ENCODE peak calls at places on chromosome 2, in six cellular contexts. C is HepG2; K is fibroblast of mammary gland; F is GM20000; O is cardiac muscle cell; U is CD4-positive, alpha-beta T cell. Q is an unnamed sample.

GRCh38 chr2:95158891-95159619 is 593 bp downstream of the ZNF514 start:
- DNase-seq in O (peak; percentile 70), K (peak; percentile 29), F (peak; percentile 75), C (peak; percentile 13), U (peak; percentile 13), Q (peak; percentile 62)

GRCh38 chr2:223834431-223834830 is 3.0 kb downstream of the AP1S3 start:
- DNase-seq in F (no peak), K (no peak), U (no peak), O (no peak), C (no peak), Q (no peak)

GRCh38 chr2:195494452-195494851 is 162.6 kb upstream of the SLC39A10 start:
- DNase-seq in U (no peak), C (no peak), O (no peak), F (no peak), K (peak; percentile 68), Q (no peak)

GRCh38 chr2:60961457-60961856 is 56.1 kb upstream of the PEX13 start:
- DNase-seq in O (no peak), K (peak; percentile 71), U (no peak), C (no peak), F (no peak), Q (peak; percentile 7)

GRCh38 chr2:239609583-239610310 is 208.9 kb upstream of the HDAC4 start:
- DNase-seq in K (no peak), O (no peak), U (no peak), F (no peak), C (no peak), Q (no peak)

GRCh38 chr2:168436840-168437239 is 19.2 kb upstream of the CERS6 start:
- DNase-seq in F (no peak), O (no peak), U (no peak), C (no peak), K (no peak), Q (no peak)

GRCh38 chr2:158761626-158762025 is 33.5 kb upstream of the DAPL1 start:
- DNase-seq in C (no peak), O (no peak), F (no peak), K (peak; percentile 84), U (no peak), Q (no peak)

GRCh38 chr2:61538920-61539559 is 884 bp upstream of the XPO1 start:
- DNase-seq in U (peak; percentile 6), C (peak; percentile 54), O (no peak), F (peak; percentile 10), K (peak; percentile 59), Q (peak; percentile 59)

GRCh38 chr2:215493370-215493769 is 57.5 kb upstream of the FN1 start:
- DNase-seq in K (no peak), F (no peak), C (no peak), O (no peak), U (no peak), Q (no peak)

GRCh38 chr2:74708883-74709282 is 54.8 kb downstream of the SEMA4F start:
- DNase-seq in U (no peak), C (peak; percentile 35), K (peak; percentile 73), F (no peak), O (no peak), Q (no peak)

GRCh38 chr2:98875746-98876145 is 60.3 kb downstream of the CRACDL start:
- DNase-seq in F (no peak), K (no peak), U (no peak), O (no peak), C (no peak), Q (no peak)

GRCh38 chr2:55618649-55619055 is 1.2 kb upstream of the PPP4R3B start:
- DNase-seq in K (peak; percentile 60), U (peak; percentile 32), C (peak; percentile 73), O (peak; percentile 54), F (peak; percentile 60), Q (peak; percentile 54)

GRCh38 chr2:220365023-220365422 is 737.6 kb downstream of the SLC4A3 start:
- DNase-seq in C (no peak), K (peak; percentile 70), U (no peak), F (no peak), O (no peak), Q (no peak)

GRCh38 chr2:215619022-215619958 is 183.4 kb upstream of the FN1 start:
- DNase-seq in O (peak; percentile 84), U (no peak), C (peak; percentile 100), K (peak; percentile 86), F (no peak), Q (peak; percentile 52)

GRCh38 chr2:112818094-112818902 is 18.3 kb downstream of the IL1B start:
- DNase-seq in F (no peak), K (no peak), U (no peak), C (peak; percentile 96), O (no peak), Q (peak; percentile 18)

GRCh38 chr2:197969391-197969893 is 165.0 kb downstream of the PLCL1 start:
- DNase-seq in U (no peak), C (no peak), F (no peak), O (peak; percentile 56), K (peak; percentile 87), Q (peak; percentile 6)

GRCh38 chr2:172943563-172943962 is 132.1 kb upstream of the MAP3K20 start:
- DNase-seq in U (no peak), C (no peak), F (no peak), O (no peak), K (no peak), Q (no peak)

GRCh38 chr2:101355561-101356130 is 31.7 kb downstream of the CREG2 start:
- DNase-seq in K (peak; percentile 31), F (no peak), O (no peak), C (no peak), U (no peak), Q (no peak)

DNA sequence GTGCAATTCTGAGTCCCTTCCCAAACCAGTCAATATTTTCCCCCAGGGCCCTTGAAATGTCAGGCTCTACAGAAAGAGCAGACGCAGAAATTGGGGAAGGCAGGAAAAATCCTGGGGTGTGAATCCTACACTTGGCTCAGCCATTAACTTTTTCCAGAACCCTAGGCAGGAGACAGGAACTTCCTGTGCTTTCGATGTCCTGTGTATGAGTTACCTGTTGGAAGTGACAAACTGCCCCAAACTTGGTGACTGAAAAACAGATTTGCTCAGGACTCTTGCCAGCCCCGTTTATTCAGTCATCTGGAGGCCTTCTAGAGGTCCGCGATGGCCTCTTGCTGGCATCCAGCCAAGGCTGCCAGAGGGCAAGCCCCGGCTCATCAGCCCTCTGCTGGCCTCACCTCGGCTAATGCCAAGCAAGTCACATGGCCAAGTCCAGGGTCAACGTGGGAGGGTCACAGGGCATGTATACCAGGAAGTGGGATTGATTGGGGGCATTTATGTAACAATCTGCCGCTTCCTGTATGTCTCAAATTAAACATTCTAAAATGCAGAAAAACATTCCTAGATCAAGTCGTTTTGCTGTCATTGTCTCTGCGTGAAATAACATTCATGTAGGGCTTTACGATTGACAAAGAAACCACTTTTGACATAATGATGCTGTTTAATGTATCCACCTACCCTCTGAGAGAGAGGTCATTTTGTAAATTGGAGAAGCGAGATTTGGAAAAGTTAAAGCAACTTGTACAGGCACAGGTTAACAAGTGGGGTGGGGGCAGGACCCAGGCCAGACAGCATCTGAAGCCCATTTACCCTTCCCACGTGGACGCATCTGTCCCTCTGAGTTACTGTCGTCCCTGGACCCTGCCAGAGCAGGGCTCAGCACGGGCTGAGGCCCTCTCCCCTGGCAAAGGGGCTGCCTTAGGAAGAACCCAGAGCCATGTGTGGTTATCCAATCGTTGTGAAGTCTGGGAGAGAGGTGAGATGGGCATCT is 179.4 kb downstream of the INHBB start:
- DNase-seq in K (no peak), U (no peak), F (no peak), O (peak; percentile 50), C (peak; percentile 92), Q (peak; percentile 55)
- TF ChIP-seq CTCF in K (no peak), U (no peak), F (no peak), O (peak; percentile 3), C (peak; percentile 76), Q (no peak)

DNA sequence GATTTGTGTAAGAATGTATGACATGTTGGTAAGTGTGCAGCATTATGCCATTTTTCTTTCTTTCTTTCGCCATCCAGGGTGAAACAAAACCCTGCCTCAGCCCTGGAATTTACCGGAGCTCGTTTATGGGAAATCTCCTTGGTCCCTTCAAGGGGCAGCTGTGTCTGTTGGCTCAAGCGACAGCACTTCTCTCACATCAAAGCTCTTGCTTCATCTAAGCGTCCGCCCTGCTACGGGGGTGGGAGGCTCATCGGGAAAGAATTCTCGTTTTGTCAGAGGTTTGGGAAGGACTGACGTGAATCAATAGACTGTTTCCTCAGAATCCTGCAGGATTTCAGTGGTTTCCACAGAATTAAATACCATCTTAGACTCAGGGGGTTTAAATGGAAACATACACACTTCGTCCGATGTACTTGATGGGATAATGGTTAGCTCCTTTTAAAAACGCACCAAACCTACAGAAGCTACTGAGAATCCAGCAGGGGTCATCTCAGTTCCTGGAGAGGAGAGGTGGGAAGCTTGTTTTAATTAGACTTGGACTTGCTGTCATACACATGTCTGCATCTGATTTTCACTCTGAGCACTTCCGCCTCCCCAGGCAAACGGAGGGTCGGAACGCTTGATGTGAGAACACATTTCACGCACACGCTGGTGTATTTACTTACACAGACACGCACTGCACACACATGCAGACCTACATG is 91.5 kb downstream of the ASB1 start:
- DNase-seq in F (no peak), K (peak; percentile 99), C (peak; percentile 92), O (no peak), U (no peak), Q (no peak)
- TF ChIP-seq CTCF in F (no peak), K (peak; percentile 28), C (peak; percentile 20), O (no peak), U (no peak), Q (no peak)

GRCh38 chr2:43212216-43212828 is 14.1 kb downstream of the ZFP36L2 start:
- DNase-seq in F (no peak), C (no peak), O (no peak), U (no peak), K (no peak), Q (no peak)

GRCh38 chr2:43216629-43217028 is 9.8 kb downstream of the ZFP36L2 start:
- DNase-seq in C (no peak), O (no peak), U (no peak), K (no peak), F (no peak), Q (no peak)

GRCh38 chr2:43212931-43213330 is 13.5 kb downstream of the ZFP36L2 start:
- DNase-seq in F (no peak), K (no peak), C (no peak), O (no peak), U (no peak), Q (no peak)

GRCh38 chr2:43215673-43216255 is 10.6 kb downstream of the ZFP36L2 start:
- DNase-seq in F (no peak), C (no peak), U (no peak), K (no peak), O (no peak), Q (no peak)

DNA sequence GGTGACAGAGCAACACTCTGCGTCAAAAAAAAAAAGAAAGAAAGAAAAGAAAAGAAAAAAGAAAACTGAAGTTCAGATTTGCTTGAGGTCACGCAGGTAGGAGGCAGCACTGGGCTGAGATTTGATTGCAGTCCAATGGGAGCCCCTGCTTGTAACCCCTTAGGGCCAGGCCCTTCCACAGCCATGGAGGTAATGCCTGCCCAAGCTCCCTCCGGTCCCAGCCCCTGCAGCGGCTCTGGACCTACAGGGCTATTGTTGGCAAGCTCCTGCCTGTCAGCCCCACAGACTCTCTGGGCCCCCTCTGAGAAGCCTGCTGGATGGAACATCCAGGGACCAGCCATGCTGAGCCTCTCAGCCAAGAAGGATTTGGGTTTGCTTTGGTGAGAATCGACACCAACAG is 12.2 kb downstream of the ZFP36L2 start:
- DNase-seq in F (no peak), K (no peak), U (no peak), O (no peak), C (no peak), Q (no peak)
- TF ChIP-seq CTCF in F (no peak), K (no peak), U (no peak), O (no peak), C (peak; percentile 10), Q (no peak)

DNA sequence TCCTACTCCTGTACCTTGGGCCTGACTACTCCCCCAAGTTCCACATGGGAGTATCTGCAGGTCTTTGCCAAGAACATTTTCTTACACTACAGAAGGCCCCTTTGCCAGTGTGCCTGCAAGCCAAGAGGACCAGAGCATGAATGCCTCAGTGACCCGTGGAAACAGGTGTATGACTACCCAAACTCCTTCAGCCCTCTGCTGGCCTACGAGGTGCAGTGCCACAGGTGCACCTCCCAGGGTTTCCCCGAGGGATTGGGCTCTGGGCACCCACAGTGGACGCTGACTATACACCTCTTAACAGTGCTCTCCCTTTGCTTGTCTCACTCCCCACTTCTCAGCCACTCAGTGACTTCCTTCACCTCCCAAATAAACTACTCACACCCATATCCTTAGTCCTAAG is 91.4 kb downstream of the COL6A3 start:
- DNase-seq in C (peak; percentile 20), K (no peak), F (no peak), U (no peak), O (no peak), Q (peak; percentile 49)
- TF ChIP-seq CTCF in C (peak; percentile 58), K (peak; percentile 33), F (peak; percentile 19), U (no peak), O (peak; percentile 26), Q (peak; percentile 38)